ENCODE peak calls at places on chromosomes 12 and 14, in eight cellular contexts. One of them, this sample, is unnamed.

GRCh38 chr14:50319293-50319692 is 7.2 kb downstream of the DMAC2L start:
- DNase-seq in stomach: no peak
- DNase-seq in activated T-cell treated with anti-CD3 and anti-CD28 coated beads for 4 hours: no peak
- DNase-seq in ACHN: no peak
- DNase-seq in stimulated activated effector memory CD8-positive, alpha-beta T cell treated with anti-CD3 and anti-CD28 coated beads, Interleukin-12 subunit alpha, Interleukin-12 subunit beta, amount 100 ng/mL, for 72 hours: no peak
- DNase-seq in NCI-H510A treated with DMSO at 0.1 percent for 48 hours: no peak
- DNase-seq in activated CD8-positive, alpha-beta memory T cell treated with anti-CD3 and anti-CD28 coated beads for 48 hours: no peak
- DNase-seq in EL: peak; percentile 40
- DNase-seq in this sample: no peak

GRCh38 chr14:99590746-99591555 is 13.1 kb downstream of the CCDC85C start:
- DNase-seq in stomach: no peak
- DNase-seq in activated T-cell treated with anti-CD3 and anti-CD28 coated beads for 4 hours: no peak
- DNase-seq in ACHN: peak; percentile 57
- DNase-seq in stimulated activated effector memory CD8-positive, alpha-beta T cell treated with anti-CD3 and anti-CD28 coated beads, Interleukin-12 subunit alpha, Interleukin-12 subunit beta, amount 100 ng/mL, for 72 hours: no peak
- DNase-seq in NCI-H510A treated with DMSO at 0.1 percent for 48 hours: no peak
- DNase-seq in activated CD8-positive, alpha-beta memory T cell treated with anti-CD3 and anti-CD28 coated beads for 48 hours: no peak
- DNase-seq in EL: peak; percentile 75
- DNase-seq in this sample: no peak

GRCh38 chr14:101102875-101103274 is 199.4 kb upstream of the RTL1 start:
- DNase-seq in stomach: no peak
- DNase-seq in activated T-cell treated with anti-CD3 and anti-CD28 coated beads for 4 hours: no peak
- DNase-seq in ACHN: no peak
- DNase-seq in stimulated activated effector memory CD8-positive, alpha-beta T cell treated with anti-CD3 and anti-CD28 coated beads, Interleukin-12 subunit alpha, Interleukin-12 subunit beta, amount 100 ng/mL, for 72 hours: no peak
- DNase-seq in NCI-H510A treated with DMSO at 0.1 percent for 48 hours: no peak
- DNase-seq in activated CD8-positive, alpha-beta memory T cell treated with anti-CD3 and anti-CD28 coated beads for 48 hours: no peak
- DNase-seq in EL: no peak
- DNase-seq in this sample: no peak

GRCh38 chr14:60188696-60189095 is 23.5 kb upstream of the DHRS7 start:
- DNase-seq in stomach: no peak
- DNase-seq in activated T-cell treated with anti-CD3 and anti-CD28 coated beads for 4 hours: no peak
- DNase-seq in ACHN: no peak
- DNase-seq in stimulated activated effector memory CD8-positive, alpha-beta T cell treated with anti-CD3 and anti-CD28 coated beads, Interleukin-12 subunit alpha, Interleukin-12 subunit beta, amount 100 ng/mL, for 72 hours: no peak
- DNase-seq in NCI-H510A treated with DMSO at 0.1 percent for 48 hours: no peak
- DNase-seq in activated CD8-positive, alpha-beta memory T cell treated with anti-CD3 and anti-CD28 coated beads for 48 hours: no peak
- DNase-seq in EL: no peak
- DNase-seq in this sample: no peak

GRCh38 chr12:42977451-42978230 is 388.1 kb upstream of the PRICKLE1 start:
- DNase-seq in stomach: no peak
- DNase-seq in activated T-cell treated with anti-CD3 and anti-CD28 coated beads for 4 hours: no peak
- DNase-seq in ACHN: no peak
- DNase-seq in stimulated activated effector memory CD8-positive, alpha-beta T cell treated with anti-CD3 and anti-CD28 coated beads, Interleukin-12 subunit alpha, Interleukin-12 subunit beta, amount 100 ng/mL, for 72 hours: no peak
- DNase-seq in NCI-H510A treated with DMSO at 0.1 percent for 48 hours: no peak
- DNase-seq in activated CD8-positive, alpha-beta memory T cell treated with anti-CD3 and anti-CD28 coated beads for 48 hours: no peak
- DNase-seq in EL: peak; percentile 63
- DNase-seq in this sample: no peak

GRCh38 chr14:52769889-52770288 is 21.5 kb downstream of the GNPNAT1 start:
- DNase-seq in stomach: no peak
- DNase-seq in activated T-cell treated with anti-CD3 and anti-CD28 coated beads for 4 hours: no peak
- DNase-seq in ACHN: no peak
- DNase-seq in stimulated activated effector memory CD8-positive, alpha-beta T cell treated with anti-CD3 and anti-CD28 coated beads, Interleukin-12 subunit alpha, Interleukin-12 subunit beta, amount 100 ng/mL, for 72 hours: no peak
- DNase-seq in NCI-H510A treated with DMSO at 0.1 percent for 48 hours: no peak
- DNase-seq in activated CD8-positive, alpha-beta memory T cell treated with anti-CD3 and anti-CD28 coated beads for 48 hours: no peak
- DNase-seq in EL: no peak
- DNase-seq in this sample: no peak

GRCh38 chr12:98983647-98984046 is 338.6 kb downstream of the APAF1 start:
- DNase-seq in stomach: no peak
- DNase-seq in activated T-cell treated with anti-CD3 and anti-CD28 coated beads for 4 hours: no peak
- DNase-seq in ACHN: no peak
- DNase-seq in stimulated activated effector memory CD8-positive, alpha-beta T cell treated with anti-CD3 and anti-CD28 coated beads, Interleukin-12 subunit alpha, Interleukin-12 subunit beta, amount 100 ng/mL, for 72 hours: no peak
- DNase-seq in NCI-H510A treated with DMSO at 0.1 percent for 48 hours: no peak
- DNase-seq in activated CD8-positive, alpha-beta memory T cell treated with anti-CD3 and anti-CD28 coated beads for 48 hours: no peak
- DNase-seq in EL: no peak
- DNase-seq in this sample: no peak

GRCh38 chr12:107400686-107401447 is 284.7 kb upstream of the PWP1 start:
- DNase-seq in stomach: no peak
- DNase-seq in activated T-cell treated with anti-CD3 and anti-CD28 coated beads for 4 hours: no peak
- DNase-seq in ACHN: no peak
- DNase-seq in stimulated activated effector memory CD8-positive, alpha-beta T cell treated with anti-CD3 and anti-CD28 coated beads, Interleukin-12 subunit alpha, Interleukin-12 subunit beta, amount 100 ng/mL, for 72 hours: no peak
- DNase-seq in NCI-H510A treated with DMSO at 0.1 percent for 48 hours: peak; percentile 13
- DNase-seq in activated CD8-positive, alpha-beta memory T cell treated with anti-CD3 and anti-CD28 coated beads for 48 hours: no peak
- DNase-seq in EL: peak; percentile 28
- DNase-seq in this sample: no peak

GRCh38 chr14:102498005-102498677 is 11.4 kb downstream of the ANKRD9 start:
- DNase-seq in stomach: no peak
- DNase-seq in activated T-cell treated with anti-CD3 and anti-CD28 coated beads for 4 hours: no peak
- DNase-seq in ACHN: no peak
- DNase-seq in stimulated activated effector memory CD8-positive, alpha-beta T cell treated with anti-CD3 and anti-CD28 coated beads, Interleukin-12 subunit alpha, Interleukin-12 subunit beta, amount 100 ng/mL, for 72 hours: no peak
- DNase-seq in NCI-H510A treated with DMSO at 0.1 percent for 48 hours: no peak
- DNase-seq in activated CD8-positive, alpha-beta memory T cell treated with anti-CD3 and anti-CD28 coated beads for 48 hours: no peak
- DNase-seq in EL: no peak
- DNase-seq in this sample: no peak

GRCh38 chr12:99200711-99201384 is 446.7 kb upstream of the GARIN6 start:
- DNase-seq in stomach: no peak
- DNase-seq in activated T-cell treated with anti-CD3 and anti-CD28 coated beads for 4 hours: no peak
- DNase-seq in ACHN: peak; percentile 44
- DNase-seq in stimulated activated effector memory CD8-positive, alpha-beta T cell treated with anti-CD3 and anti-CD28 coated beads, Interleukin-12 subunit alpha, Interleukin-12 subunit beta, amount 100 ng/mL, for 72 hours: no peak
- DNase-seq in NCI-H510A treated with DMSO at 0.1 percent for 48 hours: no peak
- DNase-seq in activated CD8-positive, alpha-beta memory T cell treated with anti-CD3 and anti-CD28 coated beads for 48 hours: no peak
- DNase-seq in EL: no peak
- DNase-seq in this sample: no peak

GRCh38 chr14:75422169-75422568 is 5.7 kb upstream of the JDP2 start:
- DNase-seq in stomach: no peak
- DNase-seq in activated T-cell treated with anti-CD3 and anti-CD28 coated beads for 4 hours: no peak
- DNase-seq in ACHN: peak; percentile 45
- DNase-seq in stimulated activated effector memory CD8-positive, alpha-beta T cell treated with anti-CD3 and anti-CD28 coated beads, Interleukin-12 subunit alpha, Interleukin-12 subunit beta, amount 100 ng/mL, for 72 hours: no peak
- DNase-seq in NCI-H510A treated with DMSO at 0.1 percent for 48 hours: no peak
- DNase-seq in activated CD8-positive, alpha-beta memory T cell treated with anti-CD3 and anti-CD28 coated beads for 48 hours: no peak
- DNase-seq in EL: peak; percentile 78
- DNase-seq in this sample: no peak

GRCh38 chr12:110107369-110108281 is 16.5 kb upstream of the IFT81 start:
- DNase-seq in stomach: no peak
- DNase-seq in activated T-cell treated with anti-CD3 and anti-CD28 coated beads for 4 hours: no peak
- DNase-seq in ACHN: peak; percentile 69
- DNase-seq in stimulated activated effector memory CD8-positive, alpha-beta T cell treated with anti-CD3 and anti-CD28 coated beads, Interleukin-12 subunit alpha, Interleukin-12 subunit beta, amount 100 ng/mL, for 72 hours: no peak
- DNase-seq in NCI-H510A treated with DMSO at 0.1 percent for 48 hours: no peak
- DNase-seq in activated CD8-positive, alpha-beta memory T cell treated with anti-CD3 and anti-CD28 coated beads for 48 hours: no peak
- DNase-seq in EL: peak; percentile 93
- DNase-seq in this sample: peak; percentile 50

GRCh38 chr14:91835197-91835919 is 32.0 kb downstream of the TC2N start:
- DNase-seq in stomach: peak; percentile 34
- DNase-seq in activated T-cell treated with anti-CD3 and anti-CD28 coated beads for 4 hours: no peak
- DNase-seq in ACHN: no peak
- DNase-seq in stimulated activated effector memory CD8-positive, alpha-beta T cell treated with anti-CD3 and anti-CD28 coated beads, Interleukin-12 subunit alpha, Interleukin-12 subunit beta, amount 100 ng/mL, for 72 hours: no peak
- DNase-seq in NCI-H510A treated with DMSO at 0.1 percent for 48 hours: peak; percentile 54
- DNase-seq in activated CD8-positive, alpha-beta memory T cell treated with anti-CD3 and anti-CD28 coated beads for 48 hours: no peak
- DNase-seq in EL: no peak
- DNase-seq in this sample: no peak

GRCh38 chr14:101878222-101879211 is 85.9 kb upstream of the DYNC1H1 start:
- DNase-seq in stomach: peak; percentile 37
- DNase-seq in activated T-cell treated with anti-CD3 and anti-CD28 coated beads for 4 hours: no peak
- DNase-seq in ACHN: no peak
- DNase-seq in stimulated activated effector memory CD8-positive, alpha-beta T cell treated with anti-CD3 and anti-CD28 coated beads, Interleukin-12 subunit alpha, Interleukin-12 subunit beta, amount 100 ng/mL, for 72 hours: no peak
- DNase-seq in NCI-H510A treated with DMSO at 0.1 percent for 48 hours: no peak
- DNase-seq in activated CD8-positive, alpha-beta memory T cell treated with anti-CD3 and anti-CD28 coated beads for 48 hours: no peak
- DNase-seq in EL: no peak
- DNase-seq in this sample: no peak

GRCh38 chr12:89884365-89884915 is 175.8 kb upstream of the ATP2B1 start:
- DNase-seq in stomach: no peak
- DNase-seq in activated T-cell treated with anti-CD3 and anti-CD28 coated beads for 4 hours: no peak
- DNase-seq in ACHN: no peak
- DNase-seq in stimulated activated effector memory CD8-positive, alpha-beta T cell treated with anti-CD3 and anti-CD28 coated beads, Interleukin-12 subunit alpha, Interleukin-12 subunit beta, amount 100 ng/mL, for 72 hours: no peak
- DNase-seq in NCI-H510A treated with DMSO at 0.1 percent for 48 hours: no peak
- DNase-seq in activated CD8-positive, alpha-beta memory T cell treated with anti-CD3 and anti-CD28 coated beads for 48 hours: no peak
- DNase-seq in EL: no peak
- DNase-seq in this sample: no peak

GRCh38 chr14:101584049-101584859 is 23.0 kb downstream of the DIO3 start:
- DNase-seq in stomach: no peak
- DNase-seq in activated T-cell treated with anti-CD3 and anti-CD28 coated beads for 4 hours: no peak
- DNase-seq in ACHN: no peak
- DNase-seq in stimulated activated effector memory CD8-positive, alpha-beta T cell treated with anti-CD3 and anti-CD28 coated beads, Interleukin-12 subunit alpha, Interleukin-12 subunit beta, amount 100 ng/mL, for 72 hours: no peak
- DNase-seq in NCI-H510A treated with DMSO at 0.1 percent for 48 hours: peak; percentile 87
- DNase-seq in activated CD8-positive, alpha-beta memory T cell treated with anti-CD3 and anti-CD28 coated beads for 48 hours: no peak
- DNase-seq in EL: peak; percentile 75
- DNase-seq in this sample: no peak

GRCh38 chr14:87837306-87837705 is 155.7 kb downstream of the GALC start:
- DNase-seq in stomach: no peak
- DNase-seq in activated T-cell treated with anti-CD3 and anti-CD28 coated beads for 4 hours: no peak
- DNase-seq in ACHN: no peak
- DNase-seq in stimulated activated effector memory CD8-positive, alpha-beta T cell treated with anti-CD3 and anti-CD28 coated beads, Interleukin-12 subunit alpha, Interleukin-12 subunit beta, amount 100 ng/mL, for 72 hours: no peak
- DNase-seq in NCI-H510A treated with DMSO at 0.1 percent for 48 hours: no peak
- DNase-seq in activated CD8-positive, alpha-beta memory T cell treated with anti-CD3 and anti-CD28 coated beads for 48 hours: no peak
- DNase-seq in EL: no peak
- DNase-seq in this sample: no peak

GRCh38 chr14:104387000-104387384 is 192.6 kb upstream of the C14orf180 start:
- DNase-seq in stomach: no peak
- DNase-seq in activated T-cell treated with anti-CD3 and anti-CD28 coated beads for 4 hours: no peak
- DNase-seq in ACHN: no peak
- DNase-seq in stimulated activated effector memory CD8-positive, alpha-beta T cell treated with anti-CD3 and anti-CD28 coated beads, Interleukin-12 subunit alpha, Interleukin-12 subunit beta, amount 100 ng/mL, for 72 hours: no peak
- DNase-seq in NCI-H510A treated with DMSO at 0.1 percent for 48 hours: no peak
- DNase-seq in activated CD8-positive, alpha-beta memory T cell treated with anti-CD3 and anti-CD28 coated beads for 48 hours: no peak
- DNase-seq in EL: no peak
- DNase-seq in this sample: no peak

GRCh38 chr12:89936631-89937030 is 228.0 kb upstream of the ATP2B1 start:
- DNase-seq in stomach: no peak
- DNase-seq in activated T-cell treated with anti-CD3 and anti-CD28 coated beads for 4 hours: no peak
- DNase-seq in ACHN: no peak
- DNase-seq in stimulated activated effector memory CD8-positive, alpha-beta T cell treated with anti-CD3 and anti-CD28 coated beads, Interleukin-12 subunit alpha, Interleukin-12 subunit beta, amount 100 ng/mL, for 72 hours: no peak
- DNase-seq in NCI-H510A treated with DMSO at 0.1 percent for 48 hours: no peak
- DNase-seq in activated CD8-positive, alpha-beta memory T cell treated with anti-CD3 and anti-CD28 coated beads for 48 hours: no peak
- DNase-seq in EL: no peak
- DNase-seq in this sample: no peak

GRCh38 chr12:31803306-31804184 is 74.7 kb upstream of the AMN1 start:
- DNase-seq in stomach: no peak
- DNase-seq in activated T-cell treated with anti-CD3 and anti-CD28 coated beads for 4 hours: no peak
- DNase-seq in ACHN: no peak
- DNase-seq in stimulated activated effector memory CD8-positive, alpha-beta T cell treated with anti-CD3 and anti-CD28 coated beads, Interleukin-12 subunit alpha, Interleukin-12 subunit beta, amount 100 ng/mL, for 72 hours: no peak
- DNase-seq in NCI-H510A treated with DMSO at 0.1 percent for 48 hours: no peak
- DNase-seq in activated CD8-positive, alpha-beta memory T cell treated with anti-CD3 and anti-CD28 coated beads for 48 hours: no peak
- DNase-seq in EL: no peak
- DNase-seq in this sample: no peak

GRCh38 chr12:71440393-71441349 is 1.1 kb downstream of the LGR5 start:
- DNase-seq in stomach: peak; percentile 62
- DNase-seq in activated T-cell treated with anti-CD3 and anti-CD28 coated beads for 4 hours: no peak
- DNase-seq in ACHN: peak; percentile 11
- DNase-seq in stimulated activated effector memory CD8-positive, alpha-beta T cell treated with anti-CD3 and anti-CD28 coated beads, Interleukin-12 subunit alpha, Interleukin-12 subunit beta, amount 100 ng/mL, for 72 hours: no peak
- DNase-seq in NCI-H510A treated with DMSO at 0.1 percent for 48 hours: no peak
- DNase-seq in activated CD8-positive, alpha-beta memory T cell treated with anti-CD3 and anti-CD28 coated beads for 48 hours: no peak
- DNase-seq in EL: peak; percentile 16
- DNase-seq in this sample: no peak

GRCh38 chr12:87529386-87529785 is 499.8 kb downstream of the C12orf50 start:
- DNase-seq in stomach: no peak
- DNase-seq in activated T-cell treated with anti-CD3 and anti-CD28 coated beads for 4 hours: no peak
- DNase-seq in ACHN: no peak
- DNase-seq in stimulated activated effector memory CD8-positive, alpha-beta T cell treated with anti-CD3 and anti-CD28 coated beads, Interleukin-12 subunit alpha, Interleukin-12 subunit beta, amount 100 ng/mL, for 72 hours: no peak
- DNase-seq in NCI-H510A treated with DMSO at 0.1 percent for 48 hours: no peak
- DNase-seq in activated CD8-positive, alpha-beta memory T cell treated with anti-CD3 and anti-CD28 coated beads for 48 hours: no peak
- DNase-seq in EL: no peak
- DNase-seq in this sample: no peak

GRCh38 chr14:68392393-68393085 is 400.3 kb downstream of the ZFP36L1 start:
- DNase-seq in stomach: peak; percentile 31
- DNase-seq in activated T-cell treated with anti-CD3 and anti-CD28 coated beads for 4 hours: no peak
- DNase-seq in ACHN: no peak
- DNase-seq in stimulated activated effector memory CD8-positive, alpha-beta T cell treated with anti-CD3 and anti-CD28 coated beads, Interleukin-12 subunit alpha, Interleukin-12 subunit beta, amount 100 ng/mL, for 72 hours: no peak
- DNase-seq in NCI-H510A treated with DMSO at 0.1 percent for 48 hours: peak; percentile 46
- DNase-seq in activated CD8-positive, alpha-beta memory T cell treated with anti-CD3 and anti-CD28 coated beads for 48 hours: no peak
- DNase-seq in EL: no peak
- DNase-seq in this sample: no peak

GRCh38 chr14:50967104-50967503 is 22.8 kb upstream of the PYGL start:
- DNase-seq in stomach: no peak
- DNase-seq in activated T-cell treated with anti-CD3 and anti-CD28 coated beads for 4 hours: no peak
- DNase-seq in ACHN: peak; percentile 46
- DNase-seq in stimulated activated effector memory CD8-positive, alpha-beta T cell treated with anti-CD3 and anti-CD28 coated beads, Interleukin-12 subunit alpha, Interleukin-12 subunit beta, amount 100 ng/mL, for 72 hours: no peak
- DNase-seq in NCI-H510A treated with DMSO at 0.1 percent for 48 hours: no peak
- DNase-seq in activated CD8-positive, alpha-beta memory T cell treated with anti-CD3 and anti-CD28 coated beads for 48 hours: no peak
- DNase-seq in EL: peak; percentile 44
- DNase-seq in this sample: no peak

GRCh38 chr12:49345840-49346658 is 639 bp upstream of the DNAJC22 start:
- DNase-seq in stomach: peak; percentile 24
- DNase-seq in activated T-cell treated with anti-CD3 and anti-CD28 coated beads for 4 hours: no peak
- DNase-seq in ACHN: no peak
- DNase-seq in stimulated activated effector memory CD8-positive, alpha-beta T cell treated with anti-CD3 and anti-CD28 coated beads, Interleukin-12 subunit alpha, Interleukin-12 subunit beta, amount 100 ng/mL, for 72 hours: no peak
- DNase-seq in NCI-H510A treated with DMSO at 0.1 percent for 48 hours: no peak
- DNase-seq in activated CD8-positive, alpha-beta memory T cell treated with anti-CD3 and anti-CD28 coated beads for 48 hours: no peak
- DNase-seq in EL: no peak
- DNase-seq in this sample: no peak

GRCh38 chr14:100775831-100776591 is 49.3 kb downstream of the DLK1 start:
- DNase-seq in stomach: peak; percentile 23
- DNase-seq in activated T-cell treated with anti-CD3 and anti-CD28 coated beads for 4 hours: no peak
- DNase-seq in ACHN: no peak
- DNase-seq in stimulated activated effector memory CD8-positive, alpha-beta T cell treated with anti-CD3 and anti-CD28 coated beads, Interleukin-12 subunit alpha, Interleukin-12 subunit beta, amount 100 ng/mL, for 72 hours: no peak
- DNase-seq in NCI-H510A treated with DMSO at 0.1 percent for 48 hours: no peak
- DNase-seq in activated CD8-positive, alpha-beta memory T cell treated with anti-CD3 and anti-CD28 coated beads for 48 hours: no peak
- DNase-seq in EL: no peak
- DNase-seq in this sample: no peak

GRCh38 chr12:19780460-19780859 is 341.2 kb downstream of the AEBP2 start:
- DNase-seq in stomach: no peak
- DNase-seq in activated T-cell treated with anti-CD3 and anti-CD28 coated beads for 4 hours: no peak
- DNase-seq in ACHN: no peak
- DNase-seq in stimulated activated effector memory CD8-positive, alpha-beta T cell treated with anti-CD3 and anti-CD28 coated beads, Interleukin-12 subunit alpha, Interleukin-12 subunit beta, amount 100 ng/mL, for 72 hours: no peak
- DNase-seq in NCI-H510A treated with DMSO at 0.1 percent for 48 hours: no peak
- DNase-seq in activated CD8-positive, alpha-beta memory T cell treated with anti-CD3 and anti-CD28 coated beads for 48 hours: no peak
- DNase-seq in EL: no peak
- DNase-seq in this sample: no peak

GRCh38 chr14:73713804-73714655 is at the start of gene PNMA1:
- DNase-seq in stomach: peak; percentile 88
- DNase-seq in activated T-cell treated with anti-CD3 and anti-CD28 coated beads for 4 hours: peak; percentile 77
- DNase-seq in ACHN: peak; percentile 82
- DNase-seq in stimulated activated effector memory CD8-positive, alpha-beta T cell treated with anti-CD3 and anti-CD28 coated beads, Interleukin-12 subunit alpha, Interleukin-12 subunit beta, amount 100 ng/mL, for 72 hours: peak; percentile 88
- DNase-seq in NCI-H510A treated with DMSO at 0.1 percent for 48 hours: peak; percentile 84
- DNase-seq in activated CD8-positive, alpha-beta memory T cell treated with anti-CD3 and anti-CD28 coated beads for 48 hours: peak; percentile 80
- DNase-seq in EL: peak; percentile 88
- DNase-seq in this sample: peak; percentile 44

GRCh38 chr12:91877022-91877421 is 268.6 kb downstream of the BTG1 start:
- DNase-seq in stomach: peak; percentile 52
- DNase-seq in activated T-cell treated with anti-CD3 and anti-CD28 coated beads for 4 hours: peak; percentile 74
- DNase-seq in ACHN: no peak
- DNase-seq in stimulated activated effector memory CD8-positive, alpha-beta T cell treated with anti-CD3 and anti-CD28 coated beads, Interleukin-12 subunit alpha, Interleukin-12 subunit beta, amount 100 ng/mL, for 72 hours: peak; percentile 56
- DNase-seq in NCI-H510A treated with DMSO at 0.1 percent for 48 hours: peak; percentile 44
- DNase-seq in activated CD8-positive, alpha-beta memory T cell treated with anti-CD3 and anti-CD28 coated beads for 48 hours: peak; percentile 54
- DNase-seq in EL: peak; percentile 9
- DNase-seq in this sample: no peak

GRCh38 chr14:33198684-33199083 is 260.0 kb downstream of the NPAS3 start:
- DNase-seq in stomach: no peak
- DNase-seq in activated T-cell treated with anti-CD3 and anti-CD28 coated beads for 4 hours: no peak
- DNase-seq in ACHN: no peak
- DNase-seq in stimulated activated effector memory CD8-positive, alpha-beta T cell treated with anti-CD3 and anti-CD28 coated beads, Interleukin-12 subunit alpha, Interleukin-12 subunit beta, amount 100 ng/mL, for 72 hours: no peak
- DNase-seq in NCI-H510A treated with DMSO at 0.1 percent for 48 hours: no peak
- DNase-seq in activated CD8-positive, alpha-beta memory T cell treated with anti-CD3 and anti-CD28 coated beads for 48 hours: no peak
- DNase-seq in EL: no peak
- DNase-seq in this sample: no peak

GRCh38 chr12:75717902-75718301 is 206.5 kb upstream of the KRR1 start:
- DNase-seq in stomach: no peak
- DNase-seq in activated T-cell treated with anti-CD3 and anti-CD28 coated beads for 4 hours: no peak
- DNase-seq in ACHN: no peak
- DNase-seq in stimulated activated effector memory CD8-positive, alpha-beta T cell treated with anti-CD3 and anti-CD28 coated beads, Interleukin-12 subunit alpha, Interleukin-12 subunit beta, amount 100 ng/mL, for 72 hours: no peak
- DNase-seq in NCI-H510A treated with DMSO at 0.1 percent for 48 hours: peak; percentile 29
- DNase-seq in activated CD8-positive, alpha-beta memory T cell treated with anti-CD3 and anti-CD28 coated beads for 48 hours: no peak
- DNase-seq in EL: no peak
- DNase-seq in this sample: no peak

GRCh38 chr14:68361231-68361630 is 431.6 kb downstream of the ZFP36L1 start:
- DNase-seq in stomach: no peak
- DNase-seq in activated T-cell treated with anti-CD3 and anti-CD28 coated beads for 4 hours: no peak
- DNase-seq in ACHN: peak; percentile 6
- DNase-seq in stimulated activated effector memory CD8-positive, alpha-beta T cell treated with anti-CD3 and anti-CD28 coated beads, Interleukin-12 subunit alpha, Interleukin-12 subunit beta, amount 100 ng/mL, for 72 hours: no peak
- DNase-seq in NCI-H510A treated with DMSO at 0.1 percent for 48 hours: no peak
- DNase-seq in activated CD8-positive, alpha-beta memory T cell treated with anti-CD3 and anti-CD28 coated beads for 48 hours: no peak
- DNase-seq in EL: peak; percentile 81
- DNase-seq in this sample: peak; percentile 40